ENCODE peak calls at places on chromosome 11, in four cellular contexts. M, O, A and G are unnamed samples.

GRCh38 chr11:14638561-14638960 is 5.0 kb upstream of the PDE3B start:
- DNase-seq in M (no peak), O (no peak), A (no peak), G (no peak)

GRCh38 chr11:86671386-86672006 is 920 bp downstream of the ME3 start:
- DNase-seq in M (peak), O (peak), A (no peak), G (no peak)

GRCh38 chr11:119134389-119134978 is 13.1 kb downstream of the HINFP start:
- DNase-seq in M (peak), O (no peak), A (peak), G (no peak)

GRCh38 chr11:66345316-66345649 is 379 bp upstream of the BRMS1 start:
- DNase-seq in M (no peak), O (no peak), A (no peak), G (no peak)

GRCh38 chr11:36352919-36353318 is 56.8 kb downstream of the PRR5L start:
- DNase-seq in M (no peak), O (no peak), A (no peak), G (no peak)

GRCh38 chr11:10742460-10743208 is 8.4 kb upstream of the CTR9 start:
- DNase-seq in M (no peak), O (no peak), A (no peak), G (no peak)

GRCh38 chr11:62233730-62234129 is 8.3 kb upstream of the SCGB1D2 start:
- DNase-seq in M (no peak), O (no peak), A (no peak), G (no peak)

GRCh38 chr11:22774716-22775115 is 54.9 kb downstream of the SVIP start:
- DNase-seq in M (no peak), O (no peak), A (no peak), G (no peak)

GRCh38 chr11:19419021-19419750 is 178.4 kb upstream of the E2F8 start:
- DNase-seq in M (peak), O (no peak), A (no peak), G (no peak)

GRCh38 chr11:72618801-72619200 is 55.4 kb downstream of the PDE2A start:
- DNase-seq in M (no peak), O (no peak), A (no peak), G (no peak)

GRCh38 chr11:117020873-117021564 is 77.2 kb downstream of the SIK3 start:
- DNase-seq in M (no peak), O (no peak), A (no peak), G (no peak)

GRCh38 chr11:72576661-72577060 is 97.6 kb downstream of the PDE2A start:
- DNase-seq in M (no peak), O (no peak), A (peak), G (no peak)

GRCh38 chr11:36449566-36450390 is 60.3 kb downstream of the TRAF6 start:
- DNase-seq in M (no peak), O (no peak), A (no peak), G (no peak)

GRCh38 chr11:118574636-118575035 is 2.4 kb downstream of the ARCN1 start:
- DNase-seq in M (no peak), O (no peak), A (no peak), G (no peak)

GRCh38 chr11:111776398-111777093 is 10.4 kb upstream of the PPP2R1B start:
- DNase-seq in M (no peak), O (no peak), A (no peak), G (no peak)

GRCh38 chr11:1307998-1308744 is 1.3 kb downstream of the TOLLIP start:
- DNase-seq in M (no peak), O (no peak), A (no peak), G (no peak)

GRCh38 chr11:62392944-62393628 is 25.7 kb upstream of the SCGB1A1 start:
- DNase-seq in M (peak), O (no peak), A (no peak), G (no peak)

GRCh38 chr11:57150454-57150917 is 31.3 kb upstream of the LRRC55 start:
- DNase-seq in M (no peak), O (no peak), A (no peak), G (no peak)

GRCh38 chr11:21018248-21018647 is 348.9 kb downstream of the NELL1 start:
- DNase-seq in M (no peak), O (no peak), A (no peak), G (no peak)

GRCh38 chr11:117232911-117233409 is 489 bp downstream of the RNF214 start:
- DNase-seq in M (no peak), O (peak), A (no peak), G (no peak)

GRCh38 chr11:8080674-8081590 is at the start of gene TUB:
- DNase-seq in M (peak), O (peak), A (no peak), G (peak)

GRCh38 chr11:67354314-67355022 is 1.1 kb upstream of the POLD4 start:
- DNase-seq in M (peak), O (peak), A (peak), G (no peak)

GRCh38 chr11:118552341-118552740 is 13.4 kb downstream of the IFT46 start:
- DNase-seq in M (no peak), O (no peak), A (no peak), G (no peak)

GRCh38 chr11:75627879-75628668 is 40.8 kb downstream of the MAP6 start:
- DNase-seq in M (no peak), O (no peak), A (no peak), G (no peak)

GRCh38 chr11:11535611-11536010 is 86.2 kb downstream of the GALNT18 start:
- DNase-seq in M (no peak), O (no peak), A (no peak), G (no peak)

GRCh38 chr11:128956401-128957203 is 13.9 kb upstream of the TP53AIP1 start:
- DNase-seq in M (peak), O (peak), A (no peak), G (no peak)

GRCh38 chr11:2212411-2213251 is 41.0 kb upstream of the TH start:
- DNase-seq in M (no peak), O (no peak), A (no peak), G (peak)

GRCh38 chr11:118615282-118615979 is 8.0 kb downstream of the PHLDB1 start:
- DNase-seq in M (no peak), O (peak), A (no peak), G (peak)

GRCh38 chr11:67465190-67465522 is 3.9 kb downstream of the TMEM134 start:
- DNase-seq in M (peak), O (no peak), A (no peak), G (no peak)

GRCh38 chr11:102974552-102975280 is 19.2 kb upstream of the MMP13 start:
- DNase-seq in M (peak), O (no peak), A (no peak), G (no peak)

GRCh38 chr11:101127699-101128570 is 1.7 kb downstream of the PGR start:
- DNase-seq in M (no peak), O (peak), A (peak), G (no peak)

GRCh38 chr11:130001491-130002351 is 914 bp downstream of the PRDM10 start:
- DNase-seq in M (peak), O (peak), A (no peak), G (no peak)
- TF ChIP-seq CTCF in M (no peak), O (no peak), A (no peak), G (no peak)

GRCh38 chr11:109939176-109939810 is 153.9 kb upstream of the ZC3H12C start:
- DNase-seq in M (peak), O (peak), A (no peak), G (no peak)
- TF ChIP-seq CTCF in M (peak), O (peak), A (peak), G (peak)

DNA sequence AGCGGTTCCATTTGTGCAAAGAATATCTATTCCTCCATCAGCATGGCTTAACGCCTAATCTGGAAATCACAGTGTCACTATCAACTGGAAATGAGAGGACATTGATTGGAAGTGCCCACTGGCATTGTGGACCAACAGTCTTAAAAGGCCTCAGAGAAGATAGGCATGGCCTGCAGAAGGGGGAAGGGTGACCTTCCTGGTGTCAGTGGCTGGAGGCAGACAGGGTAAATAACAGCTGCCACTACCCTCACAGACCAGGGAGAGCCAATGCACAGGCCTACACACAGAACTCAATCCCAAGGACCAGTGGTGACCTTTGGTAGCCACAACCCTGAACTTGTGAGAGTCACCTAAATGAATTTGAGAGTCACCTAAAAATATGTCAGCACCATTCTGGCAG is 36.0 kb downstream of the DDIAS start:
- DNase-seq in M (no peak), O (no peak), A (no peak), G (no peak)
- TF ChIP-seq CTCF in M (no peak), O (no peak), A (no peak), G (no peak)

GRCh38 chr11:68691402-68691784 is 7.0 kb downstream of the GAL start:
- DNase-seq in M (no peak), O (no peak), A (no peak), G (no peak)

GRCh38 chr11:68689737-68690625 is 5.6 kb downstream of the GAL start:
- DNase-seq in M (no peak), O (no peak), A (no peak), G (no peak)

GRCh38 chr11:68688881-68689280 is 4.5 kb downstream of the GAL start:
- DNase-seq in M (no peak), O (no peak), A (no peak), G (no peak)

GRCh38 chr11:68692115-68692514 is 7.8 kb downstream of the GAL start:
- DNase-seq in M (no peak), O (no peak), A (no peak), G (no peak)

DNA sequence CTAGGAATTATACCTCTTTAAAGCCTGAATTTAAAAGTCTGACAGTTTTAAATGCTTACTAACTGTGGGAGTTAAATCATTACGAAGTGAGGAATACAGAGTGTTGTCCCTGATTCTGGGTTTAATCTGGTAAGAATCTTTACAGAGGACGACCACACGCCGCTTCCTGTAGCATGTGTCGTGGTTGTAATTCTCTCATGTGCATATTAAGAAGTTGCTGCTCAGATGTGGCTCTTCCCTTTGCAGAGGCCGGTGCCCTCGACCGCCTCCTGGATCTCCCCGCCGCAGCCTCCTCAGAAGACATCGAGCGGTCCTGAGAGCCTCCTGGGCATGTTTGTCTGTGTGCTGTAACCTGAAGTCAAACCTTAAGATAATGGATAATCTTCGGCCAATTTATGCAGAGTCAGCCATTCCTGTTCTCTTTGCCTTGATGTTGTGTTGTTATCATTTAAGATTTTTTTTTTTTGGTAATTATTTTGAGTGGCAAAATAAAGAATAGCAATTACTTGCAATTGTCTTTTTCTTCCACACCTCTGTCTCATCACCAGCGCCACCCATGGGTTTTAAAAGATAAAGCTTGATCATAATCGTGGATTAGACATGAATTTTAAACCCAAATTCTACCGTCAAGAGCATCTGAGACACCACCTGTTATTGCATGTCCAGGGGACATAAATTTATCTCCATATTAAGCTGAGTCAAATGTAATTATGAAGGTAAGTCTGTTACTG is 6.5 kb downstream of the GAL start:
- DNase-seq in M (no peak), O (no peak), A (no peak), G (no peak)
- TF ChIP-seq CTCF in M (peak), O (no peak), A (no peak), G (peak)